ENCODE peak calls at places on chromosomes 13 and 19, in eight cellular contexts. N is choroid plexus epithelial cell, M is cardiac muscle cell, K is bronchial epithelial cell, L is astrocyte of the spinal cord, V is lower lobe of right lung, P is astrocyte of the cerebellum, Z is mucosa of descending colon. G is an unnamed sample.

GRCh38 chr19:35822579-35822978 is 9.9 kb upstream of the PRODH2 start:
- DNase-seq in N (no peak), M (no peak), K (no peak), L (no peak), V (no peak), P (no peak), Z (no peak), G (no peak)

GRCh38 chr19:4733755-4734345 is 10.2 kb upstream of the DPP9 start:
- DNase-seq in N (no peak), M (no peak), K (no peak), L (no peak), V (no peak), P (no peak), Z (no peak), G (no peak)

GRCh38 chr13:26128676-26129075 is 76.9 kb upstream of the SHISA2 start:
- DNase-seq in N (no peak), M (no peak), K (no peak), L (no peak), V (no peak), P (no peak), Z (no peak), G (no peak)

GRCh38 chr19:35310331-35310730 is 18.4 kb downstream of the MAG start:
- DNase-seq in N (no peak), M (no peak), K (no peak), L (no peak), V (no peak), P (no peak), Z (no peak), G (no peak)

GRCh38 chr19:7864719-7865074 is 9.5 kb downstream of the PRR36 start:
- DNase-seq in N (no peak), M (no peak), K (no peak), L (no peak), V (no peak), P (no peak), Z (no peak), G (no peak)

GRCh38 chr13:33441015-33441414 is 155.5 kb upstream of the STARD13 start:
- DNase-seq in N (peak; percentile 59), M (peak; percentile 37), K (peak; percentile 46), L (peak; percentile 31), V (no peak), P (peak; percentile 27), Z (peak; percentile 57), G (peak; percentile 60)

GRCh38 chr13:83215627-83216026 is 666.6 kb downstream of the SLITRK1 start:
- DNase-seq in N (peak; percentile 84), M (no peak), K (peak; percentile 8), L (peak; percentile 67), V (no peak), P (peak; percentile 36), Z (no peak), G (peak; percentile 50)

GRCh38 chr13:94233401-94233800 is 246.1 kb downstream of the DCT start:
- DNase-seq in N (peak; percentile 99), M (no peak), K (peak; percentile 65), L (peak; percentile 90), V (no peak), P (peak; percentile 75), Z (peak; percentile 11), G (peak; percentile 90)

GRCh38 chr19:8899356-8899755 is 67.2 kb downstream of the MBD3L1 start:
- DNase-seq in N (no peak), M (no peak), K (no peak), L (no peak), V (no peak), P (no peak), Z (no peak), G (no peak)

GRCh38 chr19:9615828-9616227 is 5.2 kb downstream of the ZNF561 start:
- DNase-seq in N (no peak), M (no peak), K (no peak), L (no peak), V (no peak), P (no peak), Z (no peak), G (no peak)

GRCh38 chr13:85582890-85583289 is 216.3 kb downstream of the SLITRK6 start:
- DNase-seq in N (peak; percentile 4), M (no peak), K (peak; percentile 96), L (no peak), V (no peak), P (no peak), Z (no peak), G (peak; percentile 93)

GRCh38 chr19:51027873-51028272 is 1.5 kb upstream of the KLK11 start:
- DNase-seq in N (no peak), M (no peak), K (no peak), L (no peak), V (no peak), P (no peak), Z (no peak), G (no peak)

GRCh38 chr19:6480843-6481415 is 658 bp downstream of the DENND1C start:
- DNase-seq in N (no peak), M (no peak), K (no peak), L (no peak), V (no peak), P (no peak), Z (no peak), G (no peak)

GRCh38 chr13:37029617-37030016 is 29.0 kb downstream of the EXOSC8 start:
- DNase-seq in N (peak; percentile 18), M (no peak), K (no peak), L (peak; percentile 5), V (no peak), P (no peak), Z (no peak), G (no peak)

GRCh38 chr19:50465000-50465399 is 11.3 kb upstream of the EMC10 start:
- DNase-seq in N (no peak), M (no peak), K (no peak), L (no peak), V (no peak), P (no peak), Z (no peak), G (no peak)

GRCh38 chr19:44677019-44677809 is 5.9 kb downstream of the CEACAM19 start:
- DNase-seq in N (peak; percentile 81), M (no peak), K (peak; percentile 56), L (peak; percentile 61), V (no peak), P (no peak), Z (no peak), G (peak; percentile 65)

GRCh38 chr19:41352609-41353465 is 885 bp downstream of the TGFB1 start:
- DNase-seq in N (peak; percentile 41), M (peak; percentile 65), K (peak; percentile 38), L (peak; percentile 46), V (peak; percentile 81), P (no peak), Z (peak; percentile 70), G (peak; percentile 62)

GRCh38 chr19:52170304-52170703 is 1.1 kb downstream of the ZNF836 start:
- DNase-seq in N (no peak), M (no peak), K (no peak), L (no peak), V (no peak), P (no peak), Z (peak; percentile 10), G (no peak)

GRCh38 chr19:11265785-11266236 is 3.5 kb upstream of the DOCK6 start:
- DNase-seq in N (no peak), M (no peak), K (peak; percentile 92), L (peak; percentile 14), V (peak; percentile 68), P (no peak), Z (peak; percentile 97), G (peak; percentile 97)

GRCh38 chr13:20882206-20882605 is 20.3 kb downstream of the XPO4 start:
- DNase-seq in N (peak; percentile 41), M (no peak), K (no peak), L (no peak), V (no peak), P (no peak), Z (no peak), G (peak; percentile 16)

GRCh38 chr19:19480688-19481087 is 34.7 kb downstream of the TSSK6 start:
- DNase-seq in N (no peak), M (no peak), K (no peak), L (peak; percentile 32), V (no peak), P (peak; percentile 41), Z (no peak), G (no peak)

GRCh38 chr13:41563501-41564001 is 106.2 kb downstream of the RGCC start:
- DNase-seq in N (peak; percentile 97), M (no peak), K (peak; percentile 29), L (peak; percentile 95), V (no peak), P (peak; percentile 95), Z (peak; percentile 19), G (peak; percentile 43)

GRCh38 chr13:110323172-110323851 is 16.2 kb downstream of the COL4A2 start:
- DNase-seq in N (peak; percentile 95), M (no peak), K (no peak), L (peak; percentile 96), V (no peak), P (peak; percentile 62), Z (no peak), G (peak; percentile 58)

GRCh38 chr19:13797058-13797440 is 1.8 kb downstream of the ZSWIM4 start:
- DNase-seq in N (no peak), M (no peak), K (no peak), L (no peak), V (no peak), P (no peak), Z (no peak), G (no peak)
- H3K4me3 ChIP-seq in N (peak overlapping the region; percentile 71), M (no peak overlapping the region), K (peak overlapping the region; percentile 7), L (peak overlapping the region; percentile 73), V (peak overlapping the region; percentile 79), P (peak overlapping the region; percentile 56), Z (no peak overlapping the region), G (peak overlapping the region; percentile 73)

DNA sequence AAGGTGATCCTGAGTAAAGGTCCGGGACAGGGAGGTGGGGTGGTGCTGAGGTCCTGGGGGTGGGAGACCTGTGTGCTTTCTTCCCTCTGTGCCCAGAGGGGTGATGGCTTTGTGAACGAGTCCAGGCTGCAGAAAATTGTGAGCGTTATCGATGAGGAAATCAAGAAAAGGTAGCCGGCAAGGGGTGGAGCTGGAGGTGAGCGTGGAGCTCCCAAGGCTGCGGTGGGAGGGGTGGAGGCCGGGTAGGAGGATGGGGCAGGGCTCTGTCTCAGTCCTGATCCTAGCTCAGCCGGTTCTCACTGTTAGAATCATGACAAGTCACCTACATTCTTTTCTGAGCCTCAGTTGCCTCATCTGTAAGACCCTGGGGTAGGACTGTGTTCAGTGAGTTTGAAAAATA is 4.0 kb downstream of the SELENOV start:
- DNase-seq in N (no peak), M (no peak), K (no peak), L (no peak), V (no peak), P (no peak), Z (no peak), G (no peak)
- TF ChIP-seq CTCF in N (no peak), M (no peak), K (no peak), L (no peak), V (no peak), P (no peak), Z (no peak), G (no peak)

GRCh38 chr13:50357586-50358118 is 342.4 kb downstream of the KCNRG start:
- DNase-seq in N (peak; percentile 69), M (no peak), K (peak; percentile 94), L (peak; percentile 87), V (no peak), P (peak; percentile 69), Z (peak; percentile 30), G (peak; percentile 96)
- H3K4me3 ChIP-seq in N (no peak overlapping the region), M (no peak overlapping the region), K (no peak overlapping the region), L (no peak overlapping the region), V (no peak overlapping the region), P (no peak overlapping the region), Z (no peak overlapping the region), G (no peak overlapping the region)

DNA sequence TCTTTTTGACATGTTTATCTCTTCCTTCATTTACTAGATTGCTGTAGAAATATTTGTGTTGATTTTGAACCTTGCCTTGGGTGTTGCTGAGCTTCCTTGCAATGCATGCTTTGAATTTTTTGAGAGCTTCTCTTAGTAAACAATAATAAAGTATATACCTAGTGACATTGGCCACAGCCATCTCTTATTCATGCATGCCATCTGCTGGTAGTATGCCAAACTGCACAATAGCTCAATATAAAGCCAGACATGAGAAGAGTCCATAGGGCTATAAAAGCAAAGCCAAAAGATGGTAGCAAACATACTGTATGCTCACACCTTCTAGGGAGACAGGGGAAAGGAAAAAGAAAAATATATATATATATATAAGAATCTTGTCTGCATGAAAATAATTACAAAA is 18.9 kb upstream of the ZSCAN5A start:
- DNase-seq in N (peak; percentile 83), M (peak; percentile 13), K (peak; percentile 57), L (peak; percentile 47), V (no peak), P (peak; percentile 31), Z (peak; percentile 92), G (peak; percentile 72)
- TF ChIP-seq CTCF in N (peak; percentile 85), M (peak; percentile 81), K (peak; percentile 65), L (peak; percentile 73), V (peak; percentile 76), P (peak; percentile 66), Z (peak; percentile 24), G (peak; percentile 82)

G was measured in epithelial cell of esophagus.